ENCODE peak calls at places on chromosomes 13 and 19, in four cellular contexts. Q is Panc1, X is kidney epithelial cell, H is mesothelial cell of epicardium. U is an unnamed sample.

GRCh38 chr13:23899555-23899954 is 2.3 kb upstream of the C1QTNF9B start:
- DNase-seq in H (no peak), X (no peak), Q (no peak), U (no peak)

GRCh38 chr13:40664100-40665060 is 2.1 kb downstream of the FOXO1 start:
- DNase-seq in X (no peak), Q (no peak), H (peak), U (no peak)

GRCh38 chr19:8321760-8322637 is 703 bp downstream of the RPS28 start:
- DNase-seq in H (no peak), Q (no peak), X (no peak), U (no peak)

GRCh38 chr13:46595918-46596315 is 42.9 kb downstream of the LRCH1 start:
- DNase-seq in X (no peak), Q (no peak), H (no peak), U (no peak)

GRCh38 chr19:13521066-13521465 is 14.8 kb upstream of the CACNA1A start:
- DNase-seq in Q (no peak), H (no peak), X (no peak), U (no peak)

GRCh38 chr19:12749938-12750521 is 1.6 kb upstream of the BEST2 start:
- DNase-seq in X (no peak), H (no peak), Q (no peak), U (no peak)

GRCh38 chr13:20303636-20304035 is 71.5 kb upstream of the GJB6 start:
- DNase-seq in X (no peak), Q (no peak), H (no peak), U (peak)

GRCh38 chr19:1856345-1856697 is 7.1 kb downstream of the KLF16 start:
- DNase-seq in X (no peak), H (no peak), Q (no peak), U (no peak)

GRCh38 chr13:80572308-80572676 is 231.4 kb upstream of the SPRY2 start:
- DNase-seq in Q (no peak), X (no peak), H (no peak), U (no peak)

GRCh38 chr13:35549481-35549880 is 73.0 kb upstream of the MAB21L1 start:
- DNase-seq in H (no peak), X (peak), Q (no peak), U (peak)
- TF ChIP-seq CTCF in H (no peak), X (no peak), Q (no peak), U (no peak)

GRCh38 chr19:10858204-10858828 is 10.1 kb downstream of the C19orf38 start:
- DNase-seq in Q (no peak), H (peak), X (no peak), U (no peak)
- TF ChIP-seq CTCF in Q (peak), H (peak), X (peak), U (peak)

GRCh38 chr19:15110418-15110815 is 3.2 kb downstream of the SYDE1 start:
- DNase-seq in H (no peak), X (no peak), Q (no peak), U (no peak)
- TF ChIP-seq CTCF in H (no peak), X (no peak), Q (no peak), U (no peak)

GRCh38 chr19:17303167-17303939 is at the start of gene ABHD8:
- DNase-seq in X (peak), Q (peak), H (peak), U (peak)
- TF ChIP-seq CTCF in X (peak), Q (peak), H (peak), U (peak)

U was measured in AG04449.